ENCODE peak calls at places on chromosomes 3 and 15, in five cellular contexts. N is dermis microvascular lymphatic vessel endothelial cell; B is CD8-positive, alpha-beta memory T cell; E is NCI-H446 treated with DMSO at 0.1 percent for 48 hours; G is heart left ventricle. A is an unnamed sample.

GRCh38 chr3:16448691-16449090 is 64.8 kb downstream of the RFTN1 start:
- DNase-seq in G (peak; percentile 73), B (no peak), E (peak; percentile 76), N (peak; percentile 59), A (peak; percentile 83)

GRCh38 chr3:9074079-9074478 is 110.8 kb upstream of the RAD18 start:
- DNase-seq in N (no peak), E (no peak), G (no peak), B (no peak), A (no peak)

GRCh38 chr3:124818398-124819150 is 68.6 kb downstream of the ITGB5 start:
- DNase-seq in B (no peak), E (no peak), G (no peak), N (no peak), A (no peak)

GRCh38 chr3:64022451-64023186 is 675 bp downstream of the PSMD6 start:
- DNase-seq in E (no peak), N (peak; percentile 73), B (no peak), G (no peak), A (no peak)

GRCh38 chr3:48990636-48991421 is 788 bp downstream of the P4HTM start:
- DNase-seq in G (peak; percentile 58), B (peak; percentile 15), E (no peak), N (peak; percentile 11), A (no peak)

GRCh38 chr3:139774570-139775302 is 97.0 kb upstream of the NMNAT3 start:
- DNase-seq in G (no peak), E (peak; percentile 77), B (no peak), N (no peak), A (no peak)

GRCh38 chr15:42772901-42773300 is 36.0 kb upstream of the CDAN1 start:
- DNase-seq in E (no peak), G (no peak), B (no peak), N (no peak), A (no peak)

GRCh38 chr3:53753518-53754183 is 92.6 kb downstream of the CHDH start:
- DNase-seq in G (no peak), E (no peak), B (peak; percentile 15), N (no peak), A (no peak)

GRCh38 chr3:46538803-46539442 is 27.2 kb downstream of the LRRC2 start:
- DNase-seq in E (no peak), N (peak; percentile 56), B (peak; percentile 87), G (peak; percentile 85), A (no peak)

GRCh38 chr15:89129123-89129815 is 41.0 kb downstream of the ABHD2 start:
- DNase-seq in B (peak; percentile 26), G (peak; percentile 66), N (peak; percentile 64), E (no peak), A (no peak)

GRCh38 chr15:94287794-94288246 is 56.5 kb downstream of the MCTP2 start:
- DNase-seq in B (peak; percentile 57), E (no peak), G (no peak), N (no peak), A (no peak)

A was measured in coronary artery.